ENCODE peak calls at places on chromosome 14, in nine cellular contexts. W is GM23248, A is stomach, L is thyroid gland, R is ovary, C is IMR-90, T is right atrium auricular region, Z is gastrocnemius medialis, E is left lung. J is an unnamed sample. For H3K36me3, the result is how much of the 10 kb centered on the place peaks cover.

GRCh38 chr14:68143341-68143807 is 323.8 kb downstream of the RAD51B start:
- DNase-seq in W (peak), A (peak), L (peak), R (peak), C (peak), T (peak), Z (peak), E (peak), J (no peak)

GRCh38 chr14:45434221-45434620 is 181.2 kb upstream of the MIS18BP1 start:
- DNase-seq in W (no peak), A (no peak), L (no peak), R (no peak), C (no peak), T (no peak), Z (no peak), E (no peak), J (no peak)

GRCh38 chr14:80679273-80679672 is 262.3 kb downstream of the CEP128 start:
- DNase-seq in W (no peak), A (no peak), L (no peak), R (no peak), C (no peak), T (no peak), Z (no peak), E (no peak), J (no peak)

GRCh38 chr14:105168979-105169507 is 467 bp upstream of the JAG2 start:
- DNase-seq in W (peak), A (no peak), L (no peak), R (no peak), C (no peak), T (no peak), Z (no peak), E (no peak), J (no peak)

GRCh38 chr14:83470466-83470865 is 1936.8 kb upstream of the SEL1L start:
- DNase-seq in W (peak), A (no peak), L (no peak), R (no peak), C (no peak), T (no peak), Z (no peak), E (no peak), J (no peak)

GRCh38 chr14:26925876-26926584 is 328.2 kb upstream of the NOVA1 start:
- DNase-seq in W (peak), A (no peak), L (peak), R (no peak), C (no peak), T (no peak), Z (no peak), E (peak), J (no peak)

GRCh38 chr14:74292061-74292460 is 10.7 kb downstream of the ABCD4 start:
- DNase-seq in W (no peak), A (no peak), L (no peak), R (no peak), C (no peak), T (no peak), Z (peak), E (no peak), J (no peak)

GRCh38 chr14:103597623-103598372 is 31.2 kb upstream of the KLC1 start:
- DNase-seq in W (peak), A (no peak), L (no peak), R (no peak), C (peak), T (peak), Z (peak), E (no peak), J (peak)

GRCh38 chr14:79915411-79915810 is 295.9 kb downstream of the DIO2 start:
- DNase-seq in W (no peak), A (no peak), L (no peak), R (no peak), C (no peak), T (no peak), Z (no peak), E (no peak), J (no peak)

GRCh38 chr14:100822921-100823320 is 3.0 kb upstream of the MEG3 start:
- DNase-seq in W (no peak), A (no peak), L (peak), R (peak), C (peak), T (no peak), Z (no peak), E (no peak), J (no peak)

GRCh38 chr14:57171903-57172302 is 96.8 kb downstream of the EXOC5 start:
- DNase-seq in W (no peak), A (no peak), L (no peak), R (no peak), C (no peak), T (no peak), Z (no peak), E (no peak), J (no peak)

GRCh38 chr14:53947452-53948180 is 9.0 kb downstream of the BMP4 start:
- DNase-seq in W (no peak), A (no peak), L (no peak), R (no peak), C (peak), T (no peak), Z (peak), E (no peak), J (no peak)

GRCh38 chr14:66965831-66966230 is 223.4 kb upstream of the GARIN2 start:
- DNase-seq in W (peak), A (no peak), L (no peak), R (no peak), C (peak), T (no peak), Z (no peak), E (no peak), J (no peak)

GRCh38 chr14:37197421-37198272 is at the start of gene MIPOL1:
- DNase-seq in W (peak), A (peak), L (peak), R (peak), C (peak), T (peak), Z (peak), E (peak), J (peak)

GRCh38 chr14:95464524-95464923 is 51.9 kb downstream of the SYNE3 start:
- DNase-seq in W (no peak), A (no peak), L (no peak), R (no peak), C (no peak), T (no peak), Z (no peak), E (no peak), J (no peak)

GRCh38 chr14:103088921-103089320 is 4.9 kb downstream of the LBHD2 start:
- DNase-seq in W (no peak), A (no peak), L (no peak), R (no peak), C (no peak), T (no peak), Z (no peak), E (no peak), J (no peak)

GRCh38 chr14:103743691-103744090 is 28.1 kb downstream of the ZFYVE21 start:
- DNase-seq in W (no peak), A (no peak), L (no peak), R (no peak), C (no peak), T (no peak), Z (no peak), E (no peak), J (no peak)

GRCh38 chr14:24921903-24922302 is 128.0 kb downstream of the STXBP6 start:
- DNase-seq in W (peak), A (no peak), L (no peak), R (no peak), C (peak), T (no peak), Z (no peak), E (no peak), J (no peak)

GRCh38 chr14:81436296-81437138 is 36.4 kb upstream of the STON2 start:
- DNase-seq in W (peak), A (peak), L (peak), R (peak), C (peak), T (peak), Z (peak), E (peak), J (no peak)

GRCh38 chr14:88605594-88605993 is 42.8 kb downstream of the ZC3H14 start:
- DNase-seq in W (peak), A (no peak), L (no peak), R (no peak), C (no peak), T (no peak), Z (no peak), E (no peak), J (no peak)

GRCh38 chr14:30180219-30180618 is 252.6 kb upstream of the PRKD1 start:
- DNase-seq in W (peak), A (no peak), L (no peak), R (no peak), C (peak), T (no peak), Z (no peak), E (no peak), J (no peak)

GRCh38 chr14:97413991-97414717 is 617.0 kb downstream of the VRK1 start:
- DNase-seq in W (no peak), A (no peak), L (no peak), R (no peak), C (no peak), T (no peak), Z (no peak), E (no peak), J (no peak)

DNA sequence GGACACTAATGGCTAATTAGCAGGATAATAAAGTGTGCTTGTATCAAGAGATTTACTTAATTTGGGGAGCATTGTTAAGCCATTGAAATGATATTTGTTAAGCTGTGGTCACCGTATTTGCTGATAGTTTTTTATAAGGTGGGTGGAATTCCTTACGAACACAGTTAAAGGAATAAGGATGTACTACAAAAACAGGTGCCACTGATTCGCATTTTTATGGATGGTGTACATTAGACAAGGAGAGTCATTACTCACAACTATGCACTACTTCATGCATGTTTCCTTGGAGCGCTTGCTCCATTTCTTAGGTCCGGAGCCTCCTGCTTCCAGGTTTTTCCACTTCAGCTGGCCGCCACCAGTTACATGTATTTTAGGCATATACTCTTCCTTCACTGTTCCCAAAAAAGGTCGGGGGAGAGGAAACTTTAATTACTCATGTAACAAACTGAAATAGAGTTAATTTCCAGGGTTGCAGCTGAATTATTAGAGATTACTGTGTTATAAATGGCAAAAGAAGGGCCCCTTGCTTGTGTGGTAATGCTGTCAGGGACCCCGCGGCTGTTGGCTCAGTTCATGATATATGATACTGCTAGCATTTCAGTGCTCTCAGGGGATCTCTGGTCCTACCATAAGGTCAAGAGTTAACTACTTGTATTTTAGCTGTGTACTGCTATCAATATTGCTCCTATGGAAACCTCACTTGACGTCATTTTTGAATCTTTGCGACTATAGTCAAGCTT is 454.6 kb downstream of the NPAS3 start:
- DNase-seq in W (no peak), A (no peak), L (no peak), R (no peak), C (no peak), T (no peak), Z (no peak), E (no peak), J (no peak)
- H3K36me3 ChIP-seq in W (under half), A (under half), L (under half), R (under half), C (under half), T (under half), Z (under half), E (under half), J (under half)

DNA sequence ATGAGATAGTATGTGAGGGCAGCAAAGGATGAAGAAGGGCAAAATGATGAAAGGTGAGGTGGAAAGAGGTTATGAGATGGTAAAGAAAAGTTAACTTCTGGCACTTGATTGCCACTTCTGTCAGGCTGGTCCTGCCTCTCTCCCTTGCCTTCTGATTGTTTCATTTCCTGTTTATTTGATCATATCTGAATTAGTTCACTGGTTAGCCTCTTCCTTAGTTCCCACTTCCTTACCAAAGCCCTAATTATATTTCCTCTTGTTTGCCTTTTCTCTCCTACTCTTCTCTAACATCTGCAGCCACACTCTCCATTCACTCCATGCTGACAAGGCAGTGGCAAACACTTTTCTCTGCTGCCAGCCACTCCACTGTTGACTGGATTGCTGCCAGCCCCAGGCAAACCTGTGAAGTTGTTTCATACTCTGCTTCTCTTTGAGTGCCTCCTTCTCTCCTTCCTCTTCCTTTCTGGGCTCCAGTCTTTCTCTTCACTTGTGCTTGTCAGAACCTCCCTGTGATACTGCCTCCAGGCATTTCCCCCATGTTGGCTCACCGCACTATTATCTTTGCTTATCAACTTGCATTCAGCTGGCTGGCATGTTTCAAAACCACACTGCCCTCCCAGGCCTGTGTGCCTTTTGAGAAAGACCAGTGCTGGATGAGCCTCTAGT is 8.1 kb downstream of the PNP start:
- DNase-seq in W (peak), A (peak), L (peak), R (no peak), C (peak), T (no peak), Z (no peak), E (peak), J (no peak)
- H3K36me3 ChIP-seq in W (under half), A (half or more), L (under half), R (under half), C (under half), T (under half), Z (under half), E (half or more), J (under half)

GRCh38 chr14:55180434-55180833 is 11.0 kb downstream of the DLGAP5 start:
- DNase-seq in W (no peak), A (no peak), L (peak), R (no peak), C (peak), T (no peak), Z (no peak), E (no peak), J (peak)

GRCh38 chr14:55180006-55180405 is 11.4 kb downstream of the DLGAP5 start:
- DNase-seq in W (no peak), A (no peak), L (no peak), R (no peak), C (no peak), T (no peak), Z (no peak), E (no peak), J (no peak)
- H3K36me3 ChIP-seq in W (under half), A (under half), L (under half), R (under half), C (under half), T (under half), Z (under half), E (under half), J (under half)

GRCh38 chr14:77296906-77297305 is 23.8 kb downstream of the POMT2 start:
- DNase-seq in W (no peak), A (no peak), L (no peak), R (no peak), C (no peak), T (no peak), Z (no peak), E (no peak), J (no peak)
- H3K36me3 ChIP-seq in W (under half), A (half or more), L (under half), R (under half), C (under half), T (under half), Z (under half), E (half or more), J (under half)

DNA sequence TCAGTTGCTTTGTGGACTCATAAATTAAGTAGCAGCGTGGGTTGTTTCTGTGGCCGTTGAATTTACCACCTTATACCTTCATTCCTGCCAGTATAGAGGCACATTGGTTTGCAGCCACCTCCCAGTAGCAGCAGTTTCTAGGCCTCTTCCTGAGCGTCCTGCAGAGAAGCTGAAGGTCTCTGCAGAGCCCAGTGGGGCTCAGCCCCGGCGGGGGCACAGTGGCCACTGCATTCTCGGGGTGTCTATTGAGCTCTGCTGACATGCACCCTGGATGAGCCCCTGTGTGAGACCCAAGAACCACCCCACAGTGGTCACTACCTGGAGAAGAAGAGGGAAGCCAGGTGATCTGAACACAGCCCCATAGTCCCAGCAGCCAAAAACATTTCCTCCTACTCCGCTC is 57.7 kb upstream of the DYNC1H1 start:
- DNase-seq in W (no peak), A (no peak), L (no peak), R (no peak), C (no peak), T (no peak), Z (no peak), E (no peak), J (no peak)
- H3K36me3 ChIP-seq in W (under half), A (half or more), L (half or more), R (under half), C (under half), T (half or more), Z (under half), E (half or more), J (under half)

GRCh38 chr14:23093993-23094665 is 807 bp downstream of the ACIN1 start:
- DNase-seq in W (peak), A (no peak), L (peak), R (no peak), C (no peak), T (no peak), Z (no peak), E (no peak), J (no peak)
- H3K36me3 ChIP-seq in W (under half), A (half or more), L (under half), R (under half), C (under half), T (half or more), Z (under half), E (half or more), J (under half)

GRCh38 chr14:94048676-94049624 is 22.8 kb downstream of the OTUB2 start:
- DNase-seq in W (no peak), A (no peak), L (no peak), R (no peak), C (no peak), T (peak), Z (no peak), E (no peak), J (no peak)
- H3K36me3 ChIP-seq in W (under half), A (half or more), L (half or more), R (under half), C (half or more), T (half or more), Z (under half), E (half or more), J (under half)

J was measured in kidney epithelial cell.